ENCODE peak calls at places on chromosomes 11 and 22, in five cellular contexts. One of them, this sample, is unnamed.

GRCh38 chr11:86414032-86414431 is 39.3 kb downstream of the CCDC81 start:
- DNase-seq in AG09309: no peak
- DNase-seq in astrocyte of the spinal cord: no peak
- DNase-seq in body of pancreas: no peak
- DNase-seq in GM12864: no peak
- DNase-seq in this sample: peak; percentile 96

GRCh38 chr11:63537293-63538101 is 889 bp downstream of the PLAAT4 start:
- DNase-seq in AG09309: no peak
- DNase-seq in astrocyte of the spinal cord: peak; percentile 95
- DNase-seq in body of pancreas: peak; percentile 65
- DNase-seq in GM12864: no peak
- DNase-seq in this sample: no peak

GRCh38 chr11:72789493-72790131 is 4.2 kb downstream of the STARD10 start:
- DNase-seq in AG09309: no peak
- DNase-seq in astrocyte of the spinal cord: no peak
- DNase-seq in body of pancreas: no peak
- DNase-seq in GM12864: no peak
- DNase-seq in this sample: peak; percentile 77

GRCh38 chr11:4697583-4697982 is at the start of gene OR51E2:
- DNase-seq in AG09309: no peak
- DNase-seq in astrocyte of the spinal cord: peak; percentile 6
- DNase-seq in body of pancreas: no peak
- DNase-seq in GM12864: no peak
- DNase-seq in this sample: peak; percentile 12

GRCh38 chr11:82899191-82899820 is 924 bp downstream of the PRCP start:
- DNase-seq in AG09309: no peak
- DNase-seq in astrocyte of the spinal cord: no peak
- DNase-seq in body of pancreas: no peak
- DNase-seq in GM12864: no peak
- DNase-seq in this sample: no peak

GRCh38 chr11:6598555-6598954 is 4.9 kb downstream of the RRP8 start:
- DNase-seq in AG09309: no peak
- DNase-seq in astrocyte of the spinal cord: no peak
- DNase-seq in body of pancreas: no peak
- DNase-seq in GM12864: no peak
- DNase-seq in this sample: peak; percentile 21

GRCh38 chr22:45533731-45534130 is 31.0 kb downstream of the FBLN1 start:
- DNase-seq in AG09309: no peak
- DNase-seq in astrocyte of the spinal cord: no peak
- DNase-seq in body of pancreas: no peak
- DNase-seq in GM12864: no peak
- DNase-seq in this sample: no peak

GRCh38 chr11:7089328-7090251 is 792 bp downstream of the RBMXL2 start:
- DNase-seq in AG09309: no peak
- DNase-seq in astrocyte of the spinal cord: no peak
- DNase-seq in body of pancreas: no peak
- DNase-seq in GM12864: no peak
- DNase-seq in this sample: no peak

GRCh38 chr11:79377399-79377798 is 63.4 kb downstream of the TENM4 start:
- DNase-seq in AG09309: no peak
- DNase-seq in astrocyte of the spinal cord: no peak
- DNase-seq in body of pancreas: no peak
- DNase-seq in GM12864: no peak
- DNase-seq in this sample: no peak

GRCh38 chr11:71199226-71199815 is 53.1 kb downstream of the SHANK2 start:
- DNase-seq in AG09309: no peak
- DNase-seq in astrocyte of the spinal cord: no peak
- DNase-seq in body of pancreas: no peak
- DNase-seq in GM12864: no peak
- DNase-seq in this sample: no peak

GRCh38 chr11:113436672-113437252 is 38.4 kb downstream of the DRD2 start:
- DNase-seq in AG09309: no peak
- DNase-seq in astrocyte of the spinal cord: no peak
- DNase-seq in body of pancreas: no peak
- DNase-seq in GM12864: no peak
- DNase-seq in this sample: no peak

GRCh38 chr11:68125164-68125563 is 4.0 kb upstream of the CHKA start:
- DNase-seq in AG09309: no peak
- DNase-seq in astrocyte of the spinal cord: no peak
- DNase-seq in body of pancreas: no peak
- DNase-seq in GM12864: no peak
- DNase-seq in this sample: no peak

GRCh38 chr11:68130121-68130520 is 8.9 kb upstream of the CHKA start:
- DNase-seq in AG09309: no peak
- DNase-seq in astrocyte of the spinal cord: no peak
- DNase-seq in body of pancreas: no peak
- DNase-seq in GM12864: no peak
- DNase-seq in this sample: no peak

GRCh38 chr11:68128682-68129327 is 7.6 kb upstream of the CHKA start:
- DNase-seq in AG09309: peak; percentile 18
- DNase-seq in astrocyte of the spinal cord: peak; percentile 76
- DNase-seq in body of pancreas: peak; percentile 97
- DNase-seq in GM12864: no peak
- DNase-seq in this sample: no peak

GRCh38 chr11:68122936-68123539 is 1.9 kb upstream of the CHKA start:
- DNase-seq in AG09309: no peak
- DNase-seq in astrocyte of the spinal cord: no peak
- DNase-seq in body of pancreas: peak; percentile 61
- DNase-seq in GM12864: no peak
- DNase-seq in this sample: no peak

GRCh38 chr11:68127791-68128681 is 6.8 kb upstream of the CHKA start:
- DNase-seq in AG09309: no peak
- DNase-seq in astrocyte of the spinal cord: peak; percentile 83
- DNase-seq in body of pancreas: peak; percentile 90
- DNase-seq in GM12864: no peak
- DNase-seq in this sample: no peak
- H3K4me3 ChIP-seq in AG09309: peak overlapping the region; percentile 28
- H3K4me3 ChIP-seq in astrocyte of the spinal cord: peak overlapping the region; percentile 35
- H3K4me3 ChIP-seq in body of pancreas: no peak overlapping the region
- H3K4me3 ChIP-seq in GM12864: no peak overlapping the region
- H3K4me3 ChIP-seq in this sample: peak overlapping the region; percentile 32

GRCh38 chr11:130531061-130531460 is 82.6 kb downstream of the ADAMTS15 start:
- DNase-seq in AG09309: no peak
- DNase-seq in astrocyte of the spinal cord: peak; percentile 75
- DNase-seq in body of pancreas: no peak
- DNase-seq in GM12864: no peak
- DNase-seq in this sample: no peak

GRCh38 chr11:130525307-130525706 is 76.9 kb downstream of the ADAMTS15 start:
- DNase-seq in AG09309: no peak
- DNase-seq in astrocyte of the spinal cord: no peak
- DNase-seq in body of pancreas: no peak
- DNase-seq in GM12864: no peak
- DNase-seq in this sample: no peak

GRCh38 chr11:130527648-130528300 is 79.3 kb downstream of the ADAMTS15 start:
- DNase-seq in AG09309: no peak
- DNase-seq in astrocyte of the spinal cord: peak; percentile 46
- DNase-seq in body of pancreas: no peak
- DNase-seq in GM12864: no peak
- DNase-seq in this sample: peak; percentile 9

GRCh38 chr11:130528862-130529261 is 80.4 kb downstream of the ADAMTS15 start:
- DNase-seq in AG09309: no peak
- DNase-seq in astrocyte of the spinal cord: no peak
- DNase-seq in body of pancreas: no peak
- DNase-seq in GM12864: no peak
- DNase-seq in this sample: no peak

DNA sequence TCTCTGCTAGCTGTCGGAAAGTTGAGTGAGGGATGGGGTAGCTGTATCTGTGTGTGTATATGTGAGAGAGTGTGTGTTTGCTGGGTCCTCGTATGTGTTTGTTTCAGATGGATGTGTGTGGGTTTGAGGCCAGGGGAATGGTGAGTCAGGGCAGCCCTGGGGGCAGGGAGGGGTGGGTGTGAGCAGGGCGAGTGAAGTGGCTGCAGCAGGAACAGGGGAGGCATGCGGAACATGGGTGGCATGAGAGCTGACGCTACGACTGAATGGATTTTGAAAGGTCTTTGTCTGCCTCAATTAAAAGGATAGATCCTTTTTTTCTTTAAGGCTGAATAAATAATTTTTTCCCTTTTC is 79.8 kb downstream of the ADAMTS15 start:
- DNase-seq in AG09309: no peak
- DNase-seq in astrocyte of the spinal cord: no peak
- DNase-seq in body of pancreas: no peak
- DNase-seq in GM12864: no peak
- DNase-seq in this sample: peak; percentile 33
- TF ChIP-seq CTCF in AG09309: no peak
- TF ChIP-seq CTCF in astrocyte of the spinal cord: no peak
- TF ChIP-seq CTCF in body of pancreas: no peak
- TF ChIP-seq CTCF in GM12864: no peak
- TF ChIP-seq CTCF in this sample: no peak

GRCh38 chr22:30197389-30197788 is 49.2 kb downstream of the LIF start:
- DNase-seq in AG09309: no peak
- DNase-seq in astrocyte of the spinal cord: no peak
- DNase-seq in body of pancreas: no peak
- DNase-seq in GM12864: no peak
- DNase-seq in this sample: no peak
- H3K4me3 ChIP-seq in AG09309: no peak overlapping the region
- H3K4me3 ChIP-seq in astrocyte of the spinal cord: no peak overlapping the region
- H3K4me3 ChIP-seq in body of pancreas: no peak overlapping the region
- H3K4me3 ChIP-seq in GM12864: no peak overlapping the region
- H3K4me3 ChIP-seq in this sample: no peak overlapping the region

DNA sequence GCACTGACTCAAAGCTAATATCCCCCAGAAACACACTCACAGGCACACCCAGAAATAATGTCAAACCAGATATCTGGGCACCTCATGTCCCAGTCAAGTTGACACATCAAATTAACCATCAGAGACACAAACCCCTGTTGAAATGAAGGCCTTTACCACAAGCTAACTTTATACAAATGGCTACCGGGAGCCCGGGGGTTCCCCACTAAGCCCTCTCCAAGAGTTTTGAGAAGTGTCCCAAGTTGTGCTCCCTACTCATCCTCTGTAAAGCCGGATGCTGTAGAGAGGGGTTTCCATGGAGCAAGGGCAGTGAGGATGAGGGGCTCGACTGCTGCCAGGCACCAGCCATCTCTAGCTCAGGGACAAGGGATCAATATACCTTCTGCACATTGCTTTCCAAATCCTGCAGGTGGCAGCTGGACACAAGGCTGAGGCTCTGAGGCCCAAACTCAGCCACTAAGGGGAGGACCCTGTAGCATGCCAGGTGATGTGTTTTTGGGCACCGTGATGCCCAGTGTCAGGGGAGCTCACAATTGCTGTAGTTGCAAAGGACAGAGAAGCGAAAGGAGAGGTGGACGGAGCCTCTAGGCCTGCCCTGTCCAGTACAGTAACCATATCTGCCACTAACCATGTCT is 145.7 kb downstream of the TTC17 start:
- DNase-seq in AG09309: no peak
- DNase-seq in astrocyte of the spinal cord: no peak
- DNase-seq in body of pancreas: peak; percentile 16
- DNase-seq in GM12864: no peak
- DNase-seq in this sample: peak; percentile 33
- TF ChIP-seq CTCF in AG09309: peak; percentile 53
- TF ChIP-seq CTCF in astrocyte of the spinal cord: peak; percentile 33
- TF ChIP-seq CTCF in body of pancreas: peak; percentile 37
- TF ChIP-seq CTCF in GM12864: peak; percentile 36
- TF ChIP-seq CTCF in this sample: peak; percentile 61

GRCh38 chr11:102112654-102112926 is 2.3 kb downstream of the YAP1 start:
- DNase-seq in AG09309: no peak
- DNase-seq in astrocyte of the spinal cord: no peak
- DNase-seq in body of pancreas: no peak
- DNase-seq in GM12864: no peak
- DNase-seq in this sample: no peak

GRCh38 chr11:102111787-102112653 is 1.8 kb downstream of the YAP1 start:
- DNase-seq in AG09309: peak; percentile 68
- DNase-seq in astrocyte of the spinal cord: peak; percentile 91
- DNase-seq in body of pancreas: peak; percentile 47
- DNase-seq in GM12864: no peak
- DNase-seq in this sample: peak; percentile 96

GRCh38 chr11:102109896-102110760 is at the start of gene YAP1:
- DNase-seq in AG09309: peak; percentile 75
- DNase-seq in astrocyte of the spinal cord: peak; percentile 97
- DNase-seq in body of pancreas: peak; percentile 87
- DNase-seq in GM12864: no peak
- DNase-seq in this sample: peak; percentile 67

GRCh38 chr11:102111011-102111786 is 952 bp downstream of the YAP1 start:
- DNase-seq in AG09309: no peak
- DNase-seq in astrocyte of the spinal cord: peak; percentile 88
- DNase-seq in body of pancreas: peak; percentile 72
- DNase-seq in GM12864: no peak
- DNase-seq in this sample: peak; percentile 58

GRCh38 chr11:102110761-102111010 is 439 bp downstream of the YAP1 start:
- DNase-seq in AG09309: no peak
- DNase-seq in astrocyte of the spinal cord: no peak
- DNase-seq in body of pancreas: no peak
- DNase-seq in GM12864: no peak
- DNase-seq in this sample: no peak
- H3K4me3 ChIP-seq in AG09309: peak overlapping the region; percentile 98
- H3K4me3 ChIP-seq in astrocyte of the spinal cord: peak overlapping the region; percentile 90
- H3K4me3 ChIP-seq in body of pancreas: peak overlapping the region; percentile 93
- H3K4me3 ChIP-seq in GM12864: peak overlapping the region; percentile 54
- H3K4me3 ChIP-seq in this sample: peak overlapping the region; percentile 96

GRCh38 chr22:20138417-20138738 is 6.8 kb downstream of the ZDHHC8 start:
- DNase-seq in AG09309: no peak
- DNase-seq in astrocyte of the spinal cord: no peak
- DNase-seq in body of pancreas: no peak
- DNase-seq in GM12864: no peak
- DNase-seq in this sample: no peak
- TF ChIP-seq CTCF in AG09309: no peak
- TF ChIP-seq CTCF in astrocyte of the spinal cord: no peak
- TF ChIP-seq CTCF in body of pancreas: no peak
- TF ChIP-seq CTCF in GM12864: no peak
- TF ChIP-seq CTCF in this sample: no peak

DNA sequence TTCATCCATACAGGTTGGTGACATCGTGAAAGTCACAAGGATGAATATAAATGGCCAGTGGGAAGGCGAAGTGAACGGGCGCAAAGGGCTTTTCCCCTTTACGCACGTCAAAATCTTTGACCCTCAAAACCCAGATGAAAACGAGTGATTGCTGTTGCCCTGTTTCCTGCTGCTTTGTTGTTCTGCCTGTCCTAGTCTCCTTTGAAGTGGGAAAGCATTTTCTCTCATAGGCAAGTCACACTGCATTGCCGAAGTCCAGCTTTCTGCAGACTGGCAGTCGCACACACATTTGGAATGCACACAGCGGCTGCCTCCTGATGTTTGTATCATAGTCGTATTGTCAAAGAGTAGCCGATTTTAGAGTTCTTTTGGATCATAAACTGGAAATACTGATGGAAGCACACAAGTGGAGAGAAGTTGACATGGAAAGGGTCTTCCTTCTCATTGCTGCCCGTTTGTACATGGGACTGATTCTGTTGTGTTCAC is 17.3 kb upstream of the AIFM3 start:
- DNase-seq in AG09309: no peak
- DNase-seq in astrocyte of the spinal cord: no peak
- DNase-seq in body of pancreas: no peak
- DNase-seq in GM12864: no peak
- DNase-seq in this sample: no peak
- H3K4me3 ChIP-seq in AG09309: no peak overlapping the region
- H3K4me3 ChIP-seq in astrocyte of the spinal cord: no peak overlapping the region
- H3K4me3 ChIP-seq in body of pancreas: no peak overlapping the region
- H3K4me3 ChIP-seq in GM12864: no peak overlapping the region
- H3K4me3 ChIP-seq in this sample: no peak overlapping the region